ENCODE peak calls at places on chromosomes 6 and 20, in five cellular contexts. D is activated CD8-positive, alpha-beta memory T cell treated with anti-CD3 and anti-CD28 coated beads for 48 hours; T is effector CD4-positive, alpha-beta T cell; L is NCI-H1694 treated with DMSO at 0.1 percent for 48 hours; W is iris pigment epithelial cell. I is an unnamed sample.
A peak's percentile ranks its signal among the peaks of the same experiment; 100 is the strongest.

GRCh38 chr6:144262470-144263369 is 22.4 kb upstream of the UTRN start:
- DNase-seq in D (no peak), T (no peak), L (no peak), W (no peak), I (no peak)

GRCh38 chr6:37576336-37576737 is 76.6 kb upstream of the CCDC167 start:
- DNase-seq in D (no peak), T (no peak), L (no peak), W (peak; percentile 69), I (no peak)

GRCh38 chr6:154840363-154840762 is 107.1 kb downstream of the SCAF8 start:
- DNase-seq in D (no peak), T (no peak), L (no peak), W (no peak), I (no peak)

GRCh38 chr20:10793741-10794140 is 119.9 kb upstream of the JAG1 start:
- DNase-seq in D (no peak), T (no peak), L (no peak), W (no peak), I (no peak)

GRCh38 chr6:157455731-157456523 is 74.9 kb downstream of the ZDHHC14 start:
- DNase-seq in D (no peak), T (no peak), L (no peak), W (no peak), I (no peak)

GRCh38 chr6:106856227-106856874 is 118.2 kb downstream of the CD24 start:
- DNase-seq in D (no peak), T (no peak), L (no peak), W (no peak), I (no peak)

GRCh38 chr6:13203145-13203544 is 125.2 kb downstream of the TBC1D7 start:
- DNase-seq in D (no peak), T (no peak), L (no peak), W (no peak), I (no peak)

GRCh38 chr6:116278853-116279231 is 888 bp downstream of the TSPYL1 start:
- DNase-seq in D (no peak), T (no peak), L (no peak), W (no peak), I (no peak)

GRCh38 chr6:118705799-118706481 is 54.5 kb upstream of the CEP85L start:
- DNase-seq in D (no peak), T (no peak), L (no peak), W (peak; percentile 86), I (no peak)

GRCh38 chr6:98835149-98836024 is 1.0 kb downstream of the POU3F2 start:
- DNase-seq in D (no peak), T (no peak), L (no peak), W (no peak), I (no peak)

GRCh38 chr6:84623956-84624680 is 140.3 kb downstream of the TBX18 start:
- DNase-seq in D (no peak), T (no peak), L (no peak), W (peak; percentile 94), I (no peak)

GRCh38 chr6:3615391-3616380 is 135.8 kb downstream of the PXDC1 start:
- DNase-seq in D (no peak), T (no peak), L (no peak), W (no peak), I (no peak)

GRCh38 chr6:66489269-66489987 is 782.4 kb upstream of the EYS start:
- DNase-seq in D (no peak), T (no peak), L (no peak), W (no peak), I (no peak)

GRCh38 chr6:37517411-37517812 is 17.7 kb upstream of the CCDC167 start:
- DNase-seq in D (no peak), T (peak; percentile 72), L (peak; percentile 88), W (no peak), I (peak; percentile 75)

GRCh38 chr6:79694623-79695311 is 63.6 kb downstream of the SH3BGRL2 start:
- DNase-seq in D (no peak), T (no peak), L (no peak), W (no peak), I (no peak)

GRCh38 chr6:130381459-130382380 is 15.9 kb downstream of the TMEM200A start:
- DNase-seq in D (no peak), T (peak; percentile 15), L (no peak), W (no peak), I (no peak)

I was measured in DMS 273 treated with DMSO at 0.1 percent for 48 hours.